ENCODE peak calls at places on chromosome 2, in five cellular contexts. One of them, this sample, is unnamed. For H3K4me1, the result is how much of the 10 kb centered on the place peaks cover.

GRCh38 chr2:37802899-37803379 is 122.1 kb upstream of the RMDN2 start:
- DNase-seq in mammary epithelial cell: peak
- DNase-seq in GM12878: no peak
- DNase-seq in keratinocyte: no peak
- DNase-seq in IMR-90: peak
- DNase-seq in this sample: peak

GRCh38 chr2:24082787-24083566 is 1.7 kb downstream of the TP53I3 start:
- DNase-seq in mammary epithelial cell: no peak
- DNase-seq in GM12878: no peak
- DNase-seq in keratinocyte: no peak
- DNase-seq in IMR-90: no peak
- DNase-seq in this sample: no peak

GRCh38 chr2:66445076-66445724 is 10.3 kb downstream of the MEIS1 start:
- DNase-seq in mammary epithelial cell: no peak
- DNase-seq in GM12878: no peak
- DNase-seq in keratinocyte: no peak
- DNase-seq in IMR-90: no peak
- DNase-seq in this sample: no peak

GRCh38 chr2:135144343-135144742 is 92.3 kb downstream of the RAB3GAP1 start:
- DNase-seq in mammary epithelial cell: peak
- DNase-seq in GM12878: no peak
- DNase-seq in keratinocyte: no peak
- DNase-seq in IMR-90: no peak
- DNase-seq in this sample: no peak

GRCh38 chr2:191696001-191696400 is 18.1 kb downstream of the NABP1 start:
- DNase-seq in mammary epithelial cell: peak
- DNase-seq in GM12878: no peak
- DNase-seq in keratinocyte: no peak
- DNase-seq in IMR-90: peak
- DNase-seq in this sample: no peak

GRCh38 chr2:7950035-7950612 is 731.7 kb upstream of the ID2 start:
- DNase-seq in mammary epithelial cell: no peak
- DNase-seq in GM12878: no peak
- DNase-seq in keratinocyte: no peak
- DNase-seq in IMR-90: no peak
- DNase-seq in this sample: no peak

GRCh38 chr2:39228413-39229209 is 15.2 kb downstream of the CDKL4 start:
- DNase-seq in mammary epithelial cell: no peak
- DNase-seq in GM12878: no peak
- DNase-seq in keratinocyte: no peak
- DNase-seq in IMR-90: no peak
- DNase-seq in this sample: no peak

GRCh38 chr2:26946841-26947784 is 23.3 kb upstream of the MAPRE3 start:
- DNase-seq in mammary epithelial cell: peak
- DNase-seq in GM12878: no peak
- DNase-seq in keratinocyte: no peak
- DNase-seq in IMR-90: peak
- DNase-seq in this sample: no peak

GRCh38 chr2:43133708-43134570 is 92.5 kb downstream of the ZFP36L2 start:
- DNase-seq in mammary epithelial cell: no peak
- DNase-seq in GM12878: no peak
- DNase-seq in keratinocyte: no peak
- DNase-seq in IMR-90: no peak
- DNase-seq in this sample: no peak

GRCh38 chr2:43134571-43134889 is 91.9 kb downstream of the ZFP36L2 start:
- DNase-seq in mammary epithelial cell: no peak
- DNase-seq in GM12878: no peak
- DNase-seq in keratinocyte: no peak
- DNase-seq in IMR-90: no peak
- DNase-seq in this sample: peak

GRCh38 chr2:43136862-43137261 is 89.5 kb downstream of the ZFP36L2 start:
- DNase-seq in mammary epithelial cell: no peak
- DNase-seq in GM12878: no peak
- DNase-seq in keratinocyte: no peak
- DNase-seq in IMR-90: no peak
- DNase-seq in this sample: no peak

GRCh38 chr2:43136011-43136799 is 90.2 kb downstream of the ZFP36L2 start:
- DNase-seq in mammary epithelial cell: no peak
- DNase-seq in GM12878: no peak
- DNase-seq in keratinocyte: no peak
- DNase-seq in IMR-90: no peak
- DNase-seq in this sample: no peak

DNA sequence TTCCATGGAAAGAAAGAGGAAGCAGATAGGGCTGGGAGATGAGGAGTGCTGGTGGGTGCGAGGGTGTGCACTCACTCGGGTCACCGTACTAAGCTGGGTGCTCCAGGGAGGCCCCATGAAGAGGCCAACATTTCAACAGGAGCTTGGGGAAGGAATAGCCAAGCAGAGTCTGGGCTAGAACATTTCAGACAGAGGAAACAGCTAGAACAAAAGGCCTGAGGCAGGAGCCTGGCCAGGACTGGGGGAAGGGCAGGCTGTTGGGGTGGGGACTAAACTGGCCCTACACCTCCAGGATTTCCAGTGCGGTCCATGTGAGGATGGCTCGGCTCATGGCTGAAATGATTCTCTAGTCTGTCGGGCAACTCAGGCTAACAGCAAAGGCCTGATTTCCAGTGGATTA is 90.8 kb downstream of the ZFP36L2 start:
- DNase-seq in mammary epithelial cell: no peak
- DNase-seq in GM12878: no peak
- DNase-seq in keratinocyte: no peak
- DNase-seq in IMR-90: no peak
- DNase-seq in this sample: peak
- H3K4me1 ChIP-seq in mammary epithelial cell: under half
- H3K4me1 ChIP-seq in GM12878: half or more
- H3K4me1 ChIP-seq in keratinocyte: under half
- H3K4me1 ChIP-seq in IMR-90: under half
- H3K4me1 ChIP-seq in this sample: under half

GRCh38 chr2:65137197-65137780 is 7.4 kb upstream of the RAB1A start:
- DNase-seq in mammary epithelial cell: no peak
- DNase-seq in GM12878: no peak
- DNase-seq in keratinocyte: no peak
- DNase-seq in IMR-90: no peak
- DNase-seq in this sample: no peak
- H2AFZ ChIP-seq in mammary epithelial cell: no peak
- H2AFZ ChIP-seq in GM12878: no peak
- H2AFZ ChIP-seq in keratinocyte: no peak
- H2AFZ ChIP-seq in IMR-90: no peak
- H2AFZ ChIP-seq in this sample: no peak

GRCh38 chr2:201404699-201405275 is 46.5 kb downstream of the TRAK2 start:
- DNase-seq in mammary epithelial cell: no peak
- DNase-seq in GM12878: no peak
- DNase-seq in keratinocyte: no peak
- DNase-seq in IMR-90: no peak
- DNase-seq in this sample: no peak
- TF ChIP-seq CTCF in mammary epithelial cell: no peak
- TF ChIP-seq CTCF in GM12878: no peak
- TF ChIP-seq CTCF in keratinocyte: no peak
- TF ChIP-seq CTCF in IMR-90: no peak
- TF ChIP-seq CTCF in this sample: no peak

DNA sequence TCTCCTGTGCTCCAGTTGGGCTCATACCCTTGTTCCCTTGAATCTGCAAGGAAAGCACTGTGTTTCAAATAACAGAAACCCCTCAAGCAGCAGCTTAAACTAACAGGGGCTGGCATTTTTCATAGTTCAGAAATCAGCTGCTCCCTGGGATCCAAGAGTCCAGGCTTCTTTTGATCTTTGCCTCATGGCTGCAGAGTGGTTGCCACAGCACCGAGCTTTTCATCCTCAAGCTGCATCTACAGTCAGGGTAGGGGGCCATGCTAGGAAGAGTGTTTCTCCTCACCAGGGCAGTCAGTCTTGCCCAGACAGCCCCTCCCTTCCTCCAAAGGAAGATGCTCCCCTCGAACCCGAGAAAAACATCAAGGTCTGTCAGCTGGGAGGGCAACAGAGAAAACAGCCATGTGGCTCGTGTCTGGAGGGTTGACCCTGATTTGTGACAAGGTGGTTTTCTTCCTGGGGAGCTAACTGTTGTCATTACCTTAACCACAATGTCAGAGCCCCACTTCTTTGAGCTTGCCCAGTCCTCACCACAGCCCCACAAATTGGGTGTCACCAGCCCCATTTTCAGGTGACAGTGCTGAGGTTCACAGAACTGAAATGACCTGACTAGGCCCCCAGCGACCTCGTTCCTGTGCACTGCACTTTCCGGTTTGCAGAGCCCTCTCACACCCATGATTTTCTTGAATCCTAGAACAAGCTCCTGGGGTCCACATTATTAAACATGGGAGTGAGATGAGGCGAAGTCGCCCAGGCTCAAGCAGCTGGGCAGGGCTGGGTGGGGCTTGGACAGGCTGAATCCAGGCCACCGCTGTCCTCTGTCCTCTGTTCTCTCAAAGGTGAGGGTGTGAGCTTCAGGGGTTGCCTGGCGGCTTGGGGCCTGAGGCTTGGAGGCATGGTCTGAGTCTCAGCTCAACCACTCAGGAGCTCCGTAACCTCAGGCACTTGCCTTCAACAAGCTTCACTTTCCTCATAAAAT is 21.9 kb downstream of the ATOH8 start:
- DNase-seq in mammary epithelial cell: no peak
- DNase-seq in GM12878: no peak
- DNase-seq in keratinocyte: no peak
- DNase-seq in IMR-90: no peak
- DNase-seq in this sample: no peak
- H3K4me1 ChIP-seq in mammary epithelial cell: under half
- H3K4me1 ChIP-seq in GM12878: under half
- H3K4me1 ChIP-seq in keratinocyte: under half
- H3K4me1 ChIP-seq in IMR-90: under half
- H3K4me1 ChIP-seq in this sample: under half

DNA sequence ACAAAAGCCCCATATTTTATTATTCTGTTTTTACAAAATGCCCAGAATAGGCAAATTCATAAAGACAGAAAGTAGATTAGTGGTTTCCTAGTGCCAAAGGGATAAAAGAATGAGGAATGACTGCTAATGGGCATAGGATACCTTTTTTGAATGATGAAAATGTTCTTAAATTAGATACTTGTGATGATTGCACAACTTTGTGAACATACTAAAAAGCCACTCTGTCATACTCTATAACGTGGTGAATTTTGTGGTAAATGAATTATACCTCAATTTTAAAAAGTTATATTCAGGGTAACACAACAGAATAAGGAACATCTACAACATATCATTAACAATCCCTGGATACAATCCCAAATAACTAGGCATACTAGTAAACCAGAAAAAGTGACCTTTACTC is 9.1 kb upstream of the FBLN7 start:
- DNase-seq in mammary epithelial cell: no peak
- DNase-seq in GM12878: no peak
- DNase-seq in keratinocyte: no peak
- DNase-seq in IMR-90: no peak
- DNase-seq in this sample: no peak
- H2AFZ ChIP-seq in mammary epithelial cell: no peak
- H2AFZ ChIP-seq in GM12878: no peak
- H2AFZ ChIP-seq in keratinocyte: no peak
- H2AFZ ChIP-seq in IMR-90: no peak
- H2AFZ ChIP-seq in this sample: no peak

This sample was measured in PC-9.